ENCODE peak calls at places on chromosomes 13 and 19, in nine cellular contexts. T, P, H, Q, Z, Y, S, D and V are unnamed samples.

GRCh38 chr19:5973867-5974635 is 3.9 kb downstream of the RANBP3 start:
- DNase-seq in H (no peak), D (no peak), Q (no peak), Y (no peak), T (no peak), Z (no peak), S (no peak), P (peak), V (no peak)

GRCh38 chr13:38707433-38707832 is 20.6 kb downstream of the FREM2 start:
- DNase-seq in Q (no peak), T (no peak), D (no peak), S (no peak), Z (no peak), P (no peak), Y (no peak), H (no peak), V (no peak)

GRCh38 chr13:39417643-39418042 is 185.3 kb downstream of the LHFPL6 start:
- DNase-seq in Z (no peak), H (no peak), Q (peak), P (peak), S (peak), Y (no peak), T (peak), D (peak), V (no peak)

GRCh38 chr13:113064534-113065405 is 40.8 kb upstream of the F7 start:
- DNase-seq in Y (no peak), D (peak), Z (no peak), Q (peak), P (peak), H (peak), S (peak), T (no peak), V (no peak)

GRCh38 chr19:482186-483041 is 13.9 kb upstream of the MADCAM1 start:
- DNase-seq in T (no peak), P (no peak), S (no peak), Y (no peak), D (peak), Q (no peak), H (no peak), Z (no peak), V (no peak)

GRCh38 chr13:50224534-50224933 is 209.3 kb downstream of the KCNRG start:
- DNase-seq in P (peak), S (peak), Z (no peak), H (no peak), D (no peak), Q (peak), T (no peak), Y (no peak), V (peak)

GRCh38 chr19:35404879-35405622 is 34.2 kb downstream of the GPR42 start:
- DNase-seq in Y (no peak), Z (peak), H (peak), P (peak), T (peak), S (peak), D (peak), Q (peak), V (no peak)

GRCh38 chr19:10995926-10996600 is 35.2 kb downstream of the SMARCA4 start:
- DNase-seq in P (no peak), Q (no peak), D (no peak), T (no peak), S (no peak), H (no peak), Z (no peak), Y (no peak), V (no peak)

GRCh38 chr19:6241680-6242079 is 38.1 kb downstream of the MLLT1 start:
- DNase-seq in S (no peak), Y (no peak), D (no peak), Q (no peak), T (peak), H (no peak), Z (no peak), P (no peak), V (no peak)

GRCh38 chr19:29176981-29177754 is 35.8 kb downstream of the UQCRFS1 start:
- DNase-seq in S (peak), Q (peak), T (no peak), D (no peak), P (no peak), Z (no peak), Y (no peak), H (no peak), V (no peak)